ENCODE peak calls at places on chromosomes 4 and X, in six cellular contexts. C is Panc1, T is body of pancreas, Y is fibroblast of pulmonary artery, H is nephron progenitor cell, S is epithelial cell of esophagus. W is an unnamed sample.
A peak's percentile ranks its signal among the peaks of the same experiment; 100 is the strongest.

GRCh38 chrX:55008571-55009358 is 8.6 kb downstream of the APEX2 start:
- DNase-seq in T (no peak), H (no peak), Y (peak; percentile 10), C (no peak), S (peak; percentile 80), W (peak; percentile 79)

GRCh38 chr4:176642472-176642871 is 150.2 kb downstream of the VEGFC start:
- DNase-seq in C (no peak), T (no peak), S (peak; percentile 23), Y (no peak), H (no peak), W (no peak)

GRCh38 chr4:183347586-183347985 is 25.4 kb upstream of the CLDN24 start:
- DNase-seq in Y (peak; percentile 53), T (no peak), C (no peak), H (no peak), S (no peak), W (no peak)

GRCh38 chr4:173917255-173917960 is 366.1 kb downstream of the FBXO8 start:
- DNase-seq in Y (peak; percentile 76), S (peak; percentile 68), T (no peak), H (no peak), C (no peak), W (peak; percentile 27)

GRCh38 chr4:43244688-43245382 is 352.3 kb downstream of the GRXCR1 start:
- DNase-seq in C (no peak), S (no peak), T (no peak), H (no peak), Y (no peak), W (no peak)

GRCh38 chrX:32874839-32875238 is 336.5 kb downstream of the DMD start:
- DNase-seq in T (no peak), C (no peak), H (no peak), Y (no peak), S (no peak), W (no peak)

GRCh38 chr4:81142744-81143143 is 72.3 kb downstream of the PRKG2 start:
- DNase-seq in C (no peak), S (peak; percentile 57), Y (peak; percentile 66), T (no peak), H (no peak), W (peak; percentile 69)

GRCh38 chr4:86968477-86969015 is 33.7 kb downstream of the AFF1 start:
- DNase-seq in C (no peak), H (peak; percentile 30), T (no peak), S (no peak), Y (no peak), W (no peak)

GRCh38 chrX:73126240-73126639 is 46.9 kb upstream of the PABPC1L2A start:
- DNase-seq in S (no peak), C (no peak), Y (no peak), T (no peak), H (no peak), W (no peak)

GRCh38 chr4:20252656-20253271 is 1.1 kb downstream of the SLIT2 start:
- DNase-seq in Y (peak; percentile 52), C (no peak), S (peak; percentile 23), H (peak; percentile 50), T (peak; percentile 26), W (no peak)

GRCh38 chrX:129655547-129656248 is 942 bp upstream of the APLN start:
- DNase-seq in S (peak; percentile 40), H (peak; percentile 19), C (no peak), Y (no peak), T (peak; percentile 16), W (no peak)

GRCh38 chr4:136371231-136371630 is 1161.1 kb downstream of the PCDH18 start:
- DNase-seq in T (no peak), H (no peak), C (no peak), S (no peak), Y (no peak), W (no peak)

GRCh38 chrX:23341452-23341851 is 6.8 kb downstream of the PTCHD1 start:
- DNase-seq in T (no peak), H (peak; percentile 28), Y (no peak), C (no peak), S (no peak), W (no peak)

GRCh38 chr4:183408791-183409190 is 35.6 kb upstream of the CDKN2AIP start:
- DNase-seq in T (no peak), Y (no peak), H (no peak), S (no peak), C (no peak), W (no peak)

GRCh38 chr4:2096073-2096609 is 37.0 kb downstream of the NAT8L start:
- DNase-seq in T (no peak), C (no peak), S (peak; percentile 31), Y (no peak), H (no peak), W (no peak)

GRCh38 chr4:113446019-113446418 is 315.5 kb downstream of the CAMK2D start:
- DNase-seq in Y (peak; percentile 87), S (peak; percentile 97), C (no peak), T (no peak), H (no peak), W (peak; percentile 99)

GRCh38 chr4:168723569-168723968 is 226.7 kb downstream of the PALLD start:
- DNase-seq in S (no peak), Y (no peak), C (no peak), H (no peak), T (no peak), W (no peak)

GRCh38 chrX:85381602-85382001 is 2.1 kb upstream of the POF1B start:
- DNase-seq in T (no peak), H (no peak), C (no peak), S (no peak), Y (no peak), W (no peak)

GRCh38 chr4:119172223-119172622 is 36.6 kb downstream of the MYOZ2 start:
- DNase-seq in H (no peak), Y (no peak), C (no peak), T (no peak), S (peak; percentile 2), W (peak; percentile 18)

GRCh38 chrX:102516314-102516936 is at the start of gene TMSB15A:
- DNase-seq in Y (peak; percentile 36), T (peak; percentile 81), H (peak; percentile 81), C (no peak), S (peak; percentile 29), W (peak; percentile 9)

GRCh38 chrX:22135994-22136684 is 104.0 kb downstream of the PHEX start:
- DNase-seq in H (peak; percentile 38), T (peak; percentile 52), Y (peak; percentile 59), C (no peak), S (peak; percentile 89), W (peak; percentile 88)

GRCh38 chr4:10098770-10099139 is 17.8 kb downstream of the WDR1 start:
- DNase-seq in S (peak; percentile 65), T (no peak), Y (peak; percentile 58), H (no peak), C (no peak), W (peak; percentile 38)

GRCh38 chr4:56742080-56742871 is 61.2 kb upstream of the HOPX start:
- DNase-seq in Y (no peak), H (no peak), S (peak; percentile 34), T (no peak), C (no peak), W (peak; percentile 37)

GRCh38 chrX:125131146-125131545 is 188.5 kb upstream of the TEX13C start:
- DNase-seq in H (no peak), T (no peak), Y (no peak), C (no peak), S (peak; percentile 30), W (peak; percentile 28)

DNA sequence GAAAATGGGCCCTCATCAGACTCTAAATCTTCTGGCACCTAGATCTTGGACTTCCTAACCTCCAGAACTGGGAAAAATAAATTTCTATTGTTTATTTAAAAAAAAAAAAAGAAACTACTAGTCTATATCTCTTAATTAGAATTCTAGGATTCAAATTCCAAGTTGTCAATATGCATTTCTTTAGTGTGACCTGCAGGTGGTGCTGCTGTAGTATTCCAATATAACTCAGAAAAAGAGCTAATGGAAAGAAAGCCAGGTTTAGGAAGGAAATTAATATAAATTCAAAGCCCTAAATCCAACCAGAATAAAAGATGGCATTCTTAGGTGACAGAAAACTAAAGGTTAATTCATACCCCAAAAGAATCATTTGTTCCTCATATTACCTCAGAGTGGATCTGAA is 80.0 kb upstream of the NALF2 start:
- DNase-seq in T (no peak), Y (peak; percentile 30), C (no peak), H (no peak), S (peak; percentile 14), W (peak; percentile 8)
- TF ChIP-seq CTCF in T (no peak), Y (peak; percentile 40), C (peak; percentile 49), H (peak; percentile 26), S (no peak), W (no peak)

DNA sequence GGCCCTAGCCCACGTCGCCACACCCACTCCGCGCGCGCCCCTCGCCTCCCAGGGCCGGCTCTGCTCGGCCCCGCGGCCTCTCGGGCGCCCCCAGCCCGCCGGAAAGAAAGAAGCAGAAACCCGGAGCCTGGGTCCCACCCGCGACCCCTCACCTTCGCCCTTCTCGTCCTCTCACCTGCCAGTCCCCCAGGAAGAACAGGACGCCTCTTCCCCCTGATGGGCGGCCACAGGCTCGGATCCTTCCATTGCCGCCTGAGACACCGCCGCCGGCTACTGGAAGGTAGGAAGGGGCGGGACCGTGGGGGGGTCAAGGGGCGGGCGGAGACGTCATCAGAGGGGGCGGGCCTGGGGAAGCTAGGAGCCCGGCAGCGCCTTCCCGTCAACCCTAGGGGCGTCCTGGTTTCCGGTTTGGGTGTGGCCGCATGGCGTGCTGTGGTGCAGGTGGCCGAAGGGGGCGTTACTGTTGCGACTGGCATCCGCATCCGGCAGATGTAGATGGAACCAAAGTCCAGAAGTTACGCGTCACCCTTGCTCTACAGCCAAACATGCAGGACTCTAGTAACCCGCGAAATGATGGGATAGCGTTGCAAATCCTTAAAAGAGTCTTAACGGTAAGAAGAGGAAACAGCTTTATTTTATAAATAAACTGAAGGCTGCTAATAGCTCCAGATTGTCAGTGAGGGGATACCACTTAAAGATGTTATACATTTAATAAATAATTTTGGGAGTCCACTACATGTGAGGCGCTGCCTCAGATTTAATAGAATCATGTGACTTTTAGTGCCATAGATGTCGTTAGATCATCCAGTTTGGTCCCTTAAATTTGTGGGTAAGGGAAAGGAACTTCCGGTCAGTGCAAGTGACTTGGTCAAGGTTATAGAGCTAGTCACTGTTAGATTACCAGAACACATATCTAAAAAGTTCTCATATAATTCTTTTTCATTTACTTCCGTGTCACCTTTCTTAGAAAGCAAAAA is at the start of gene UBA6:
- DNase-seq in H (peak; percentile 95), S (peak; percentile 98), T (peak; percentile 99), C (peak; percentile 84), Y (peak; percentile 96), W (peak; percentile 92)
- TF ChIP-seq CTCF in H (peak; percentile 30), S (peak; percentile 57), T (peak; percentile 47), C (peak; percentile 75), Y (peak; percentile 14), W (peak; percentile 51)

GRCh38 chr4:175540732-175541131 is 271.3 kb downstream of the GPM6A start:
- DNase-seq in C (no peak), T (no peak), S (no peak), H (no peak), Y (no peak), W (no peak)
- TF ChIP-seq CTCF in C (no peak), T (no peak), S (no peak), H (no peak), Y (no peak), W (no peak)

GRCh38 chr4:63296773-63297172 is 1112.5 kb downstream of the TECRL start:
- DNase-seq in H (peak; percentile 2), Y (no peak), C (no peak), S (peak; percentile 51), T (no peak), W (peak; percentile 5)
- TF ChIP-seq CTCF in H (peak; percentile 30), Y (no peak), C (peak; percentile 12), S (peak; percentile 52), T (no peak), W (no peak)